ENCODE peak calls at places on chromosomes 4 and X, in six cellular contexts. P is stimulated activated CD4-positive, alpha-beta T cell treated with anti-CD3 and anti-CD28 coated beads, Interleukin-15, amount 100 ng/mL, for 1 hour; U is bronchial epithelial cell; M is lung microvascular endothelial cell; Q is fibroblast of lung; O is CD4-positive, alpha-beta memory T cell. I is an unnamed sample.

GRCh38 chrX:2614911-2615310 is 76.2 kb upstream of the CD99 start:
- DNase-seq in M (peak), U (peak), Q (peak), O (no peak), P (no peak), I (no peak)

GRCh38 chr4:62816566-62816965 is 1592.7 kb downstream of the TECRL start:
- DNase-seq in U (no peak), Q (no peak), O (no peak), P (no peak), M (no peak), I (no peak)

GRCh38 chrX:136781180-136781797 is 557 bp upstream of the ARHGEF6 start:
- DNase-seq in P (no peak), U (no peak), M (peak), O (peak), Q (no peak), I (no peak)

GRCh38 chr4:131499139-131499873 is 1649.8 kb upstream of the PCDH10 start:
- DNase-seq in U (peak), P (no peak), O (no peak), Q (peak), M (no peak), I (peak)

GRCh38 chr4:183321079-183321478 is 1.0 kb upstream of the CLDN22 start:
- DNase-seq in M (no peak), U (no peak), O (peak), Q (no peak), P (no peak), I (no peak)

GRCh38 chr4:2788532-2789103 is 4.3 kb upstream of the SH3BP2 start:
- DNase-seq in Q (no peak), M (no peak), P (no peak), O (no peak), U (no peak), I (no peak)

GRCh38 chrX:3811331-3812311 is 98.2 kb upstream of the PRKX start:
- DNase-seq in M (peak), P (no peak), U (peak), Q (peak), O (peak), I (no peak)

GRCh38 chr4:2266181-2266580 is 4.3 kb upstream of the MXD4 start:
- DNase-seq in U (no peak), M (no peak), Q (peak), O (no peak), P (no peak), I (no peak)

GRCh38 chr4:47717173-47717572 is 120.7 kb downstream of the CORIN start:
- DNase-seq in U (no peak), O (no peak), Q (no peak), P (no peak), M (no peak), I (no peak)

GRCh38 chr4:138835833-138836521 is 179.6 kb upstream of the NOCT start:
- DNase-seq in M (peak), U (peak), P (no peak), O (no peak), Q (peak), I (no peak)

GRCh38 chrX:11558972-11559371 is 106.7 kb downstream of the ARHGAP6 start:
- DNase-seq in U (no peak), O (peak), M (peak), Q (no peak), P (peak), I (no peak)

GRCh38 chrX:150308532-150309157 is 54.5 kb upstream of the MAMLD1 start:
- DNase-seq in M (no peak), U (no peak), O (no peak), P (no peak), Q (no peak), I (no peak)

GRCh38 chrX:136166221-136166855 is 19.0 kb downstream of the FHL1 start:
- DNase-seq in P (no peak), O (no peak), U (peak), M (peak), Q (peak), I (no peak)

GRCh38 chrX:114344756-114345155 is 239.1 kb upstream of the HTR2C start:
- DNase-seq in Q (peak), M (peak), P (no peak), O (no peak), U (peak), I (no peak)

GRCh38 chr4:178672512-178672911 is 1230.3 kb upstream of the AGA start:
- DNase-seq in P (no peak), U (no peak), M (no peak), Q (peak), O (no peak), I (no peak)

GRCh38 chr4:154660052-154660451 is 47.6 kb upstream of the FGG start:
- DNase-seq in O (no peak), U (no peak), P (no peak), Q (peak), M (no peak), I (no peak)

GRCh38 chrX:71301195-71301924 is at the start of gene ITGB1BP2:
- DNase-seq in Q (peak), O (no peak), P (no peak), U (no peak), M (no peak), I (no peak)

GRCh38 chr4:124530464-124531077 is 182.0 kb downstream of the ANKRD50 start:
- DNase-seq in P (no peak), M (no peak), U (peak), O (no peak), Q (no peak), I (no peak)

I was measured in kidney glomerular epithelial cell.